ENCODE peak calls at places on chromosomes 1 and 21, in five cellular contexts. One of them, this sample, is unnamed.
A peak's percentile ranks its signal among the peaks of the same experiment; 100 is the strongest.

GRCh38 chr1:20093303-20093702 is 23.3 kb downstream of the PLA2G5 start:
- DNase-seq in IMR-90: no peak
- DNase-seq in neuronal stem cell: no peak
- DNase-seq in H9: no peak
- DNase-seq in mesenchymal stem cell: no peak
- DNase-seq in this sample: no peak

GRCh38 chr1:228150458-228151169 is 884 bp downstream of the GJC2 start:
- DNase-seq in IMR-90: peak; percentile 86
- DNase-seq in neuronal stem cell: no peak
- DNase-seq in H9: peak; percentile 24
- DNase-seq in mesenchymal stem cell: peak; percentile 11
- DNase-seq in this sample: no peak

GRCh38 chr1:31101147-31101502 is 35.6 kb upstream of the PUM1 start:
- DNase-seq in IMR-90: peak; percentile 67
- DNase-seq in neuronal stem cell: no peak
- DNase-seq in H9: no peak
- DNase-seq in mesenchymal stem cell: peak; percentile 86
- DNase-seq in this sample: no peak

GRCh38 chr1:2587071-2587859 is 688 bp downstream of the PRXL2B start:
- DNase-seq in IMR-90: peak; percentile 13
- DNase-seq in neuronal stem cell: peak; percentile 38
- DNase-seq in H9: no peak
- DNase-seq in mesenchymal stem cell: no peak
- DNase-seq in this sample: no peak

GRCh38 chr1:205279986-205280385 is 41.6 kb downstream of the NUAK2 start:
- DNase-seq in IMR-90: no peak
- DNase-seq in neuronal stem cell: no peak
- DNase-seq in H9: no peak
- DNase-seq in mesenchymal stem cell: no peak
- DNase-seq in this sample: no peak

GRCh38 chr1:239067058-239067457 is 319.3 kb upstream of the CHRM3 start:
- DNase-seq in IMR-90: no peak
- DNase-seq in neuronal stem cell: no peak
- DNase-seq in H9: no peak
- DNase-seq in mesenchymal stem cell: no peak
- DNase-seq in this sample: no peak

GRCh38 chr21:45155910-45156309 is 81.5 kb downstream of the ADARB1 start:
- DNase-seq in IMR-90: no peak
- DNase-seq in neuronal stem cell: no peak
- DNase-seq in H9: peak; percentile 12
- DNase-seq in mesenchymal stem cell: no peak
- DNase-seq in this sample: no peak

GRCh38 chr1:58844176-58844575 is 60.3 kb upstream of the JUN start:
- DNase-seq in IMR-90: peak; percentile 75
- DNase-seq in neuronal stem cell: no peak
- DNase-seq in H9: no peak
- DNase-seq in mesenchymal stem cell: no peak
- DNase-seq in this sample: no peak

GRCh38 chr1:206098242-206098919 is 18.8 kb downstream of the AVPR1B start:
- DNase-seq in IMR-90: no peak
- DNase-seq in neuronal stem cell: no peak
- DNase-seq in H9: no peak
- DNase-seq in mesenchymal stem cell: no peak
- DNase-seq in this sample: no peak

GRCh38 chr1:8202182-8202905 is 115.6 kb upstream of the SLC45A1 start:
- DNase-seq in IMR-90: peak; percentile 97
- DNase-seq in neuronal stem cell: no peak
- DNase-seq in H9: peak; percentile 61
- DNase-seq in mesenchymal stem cell: peak; percentile 72
- DNase-seq in this sample: peak; percentile 97

GRCh38 chr21:17454315-17455027 is 58.4 kb upstream of the CXADR start:
- DNase-seq in IMR-90: peak; percentile 92
- DNase-seq in neuronal stem cell: peak; percentile 90
- DNase-seq in H9: peak; percentile 92
- DNase-seq in mesenchymal stem cell: peak; percentile 97
- DNase-seq in this sample: peak; percentile 37

GRCh38 chr1:111904478-111905218 is 84.8 kb downstream of the KCND3 start:
- DNase-seq in IMR-90: peak; percentile 2
- DNase-seq in neuronal stem cell: peak; percentile 53
- DNase-seq in H9: peak; percentile 45
- DNase-seq in mesenchymal stem cell: no peak
- DNase-seq in this sample: no peak

GRCh38 chr1:91018006-91018405 is 3.8 kb downstream of the ZNF644 start:
- DNase-seq in IMR-90: no peak
- DNase-seq in neuronal stem cell: no peak
- DNase-seq in H9: no peak
- DNase-seq in mesenchymal stem cell: peak; percentile 26
- DNase-seq in this sample: no peak

GRCh38 chr21:17752171-17752570 is 67.0 kb downstream of the C21orf91 start:
- DNase-seq in IMR-90: no peak
- DNase-seq in neuronal stem cell: no peak
- DNase-seq in H9: no peak
- DNase-seq in mesenchymal stem cell: no peak
- DNase-seq in this sample: no peak

GRCh38 chr1:228065543-228066347 is 16.8 kb upstream of the ARF1 start:
- DNase-seq in IMR-90: no peak
- DNase-seq in neuronal stem cell: no peak
- DNase-seq in H9: no peak
- DNase-seq in mesenchymal stem cell: no peak
- DNase-seq in this sample: no peak

GRCh38 chr1:235841938-235842545 is 24.7 kb downstream of the LYST start:
- DNase-seq in IMR-90: no peak
- DNase-seq in neuronal stem cell: no peak
- DNase-seq in H9: no peak
- DNase-seq in mesenchymal stem cell: no peak
- DNase-seq in this sample: no peak

GRCh38 chr1:233240367-233240766 is 55.2 kb downstream of the PCNX2 start:
- DNase-seq in IMR-90: peak; percentile 39
- DNase-seq in neuronal stem cell: no peak
- DNase-seq in H9: no peak
- DNase-seq in mesenchymal stem cell: no peak
- DNase-seq in this sample: no peak

GRCh38 chr1:75548721-75549480 is 62.0 kb downstream of the SLC44A5 start:
- DNase-seq in IMR-90: no peak
- DNase-seq in neuronal stem cell: no peak
- DNase-seq in H9: no peak
- DNase-seq in mesenchymal stem cell: no peak
- DNase-seq in this sample: no peak

GRCh38 chr1:232627645-232628334 is 2.1 kb downstream of the SIPA1L2 start:
- DNase-seq in IMR-90: peak; percentile 52
- DNase-seq in neuronal stem cell: no peak
- DNase-seq in H9: peak; percentile 41
- DNase-seq in mesenchymal stem cell: peak; percentile 57
- DNase-seq in this sample: no peak

GRCh38 chr1:30645807-30646206 is 77.6 kb downstream of the MATN1 start:
- DNase-seq in IMR-90: peak; percentile 57
- DNase-seq in neuronal stem cell: no peak
- DNase-seq in H9: no peak
- DNase-seq in mesenchymal stem cell: no peak
- DNase-seq in this sample: no peak

GRCh38 chr1:62386351-62387121 is 50.3 kb upstream of the USP1 start:
- DNase-seq in IMR-90: no peak
- DNase-seq in neuronal stem cell: no peak
- DNase-seq in H9: no peak
- DNase-seq in mesenchymal stem cell: no peak
- DNase-seq in this sample: no peak

GRCh38 chr21:44712203-44713028 is 1.0 kb upstream of the TSPEAR start:
- DNase-seq in IMR-90: no peak
- DNase-seq in neuronal stem cell: no peak
- DNase-seq in H9: peak; percentile 31
- DNase-seq in mesenchymal stem cell: no peak
- DNase-seq in this sample: no peak

GRCh38 chr1:203475012-203475981 is at the start of gene PRELP:
- DNase-seq in IMR-90: peak; percentile 16
- DNase-seq in neuronal stem cell: no peak
- DNase-seq in H9: peak; percentile 87
- DNase-seq in mesenchymal stem cell: no peak
- DNase-seq in this sample: no peak

GRCh38 chr1:204260601-204261197 is 46.9 kb upstream of the GOLT1A start:
- DNase-seq in IMR-90: no peak
- DNase-seq in neuronal stem cell: no peak
- DNase-seq in H9: no peak
- DNase-seq in mesenchymal stem cell: peak; percentile 26
- DNase-seq in this sample: no peak

GRCh38 chr1:63205776-63206175 is 116.6 kb upstream of the FOXD3 start:
- DNase-seq in IMR-90: no peak
- DNase-seq in neuronal stem cell: no peak
- DNase-seq in H9: no peak
- DNase-seq in mesenchymal stem cell: no peak
- DNase-seq in this sample: no peak

GRCh38 chr1:156894001-156894400 is 483 bp downstream of the PEAR1 start:
- DNase-seq in IMR-90: no peak
- DNase-seq in neuronal stem cell: no peak
- DNase-seq in H9: no peak
- DNase-seq in mesenchymal stem cell: peak; percentile 52
- DNase-seq in this sample: no peak

GRCh38 chr1:5947071-5947821 is 45.0 kb downstream of the NPHP4 start:
- DNase-seq in IMR-90: no peak
- DNase-seq in neuronal stem cell: no peak
- DNase-seq in H9: peak; percentile 17
- DNase-seq in mesenchymal stem cell: no peak
- DNase-seq in this sample: no peak

GRCh38 chr1:63984257-63984626 is 210.4 kb downstream of the ROR1 start:
- DNase-seq in IMR-90: peak; percentile 22
- DNase-seq in neuronal stem cell: no peak
- DNase-seq in H9: no peak
- DNase-seq in mesenchymal stem cell: peak; percentile 63
- DNase-seq in this sample: no peak

GRCh38 chr1:89454845-89455521 is 69.6 kb upstream of the LRRC8B start:
- DNase-seq in IMR-90: peak; percentile 44
- DNase-seq in neuronal stem cell: peak; percentile 36
- DNase-seq in H9: no peak
- DNase-seq in mesenchymal stem cell: peak; percentile 58
- DNase-seq in this sample: peak; percentile 52

GRCh38 chr1:95207223-95207935 is 26.6 kb upstream of the RWDD3 start:
- DNase-seq in IMR-90: no peak
- DNase-seq in neuronal stem cell: no peak
- DNase-seq in H9: no peak
- DNase-seq in mesenchymal stem cell: no peak
- DNase-seq in this sample: no peak

GRCh38 chr21:45550552-45551210 is 8.4 kb upstream of the SLC19A1 start:
- DNase-seq in IMR-90: no peak
- DNase-seq in neuronal stem cell: no peak
- DNase-seq in H9: peak; percentile 39
- DNase-seq in mesenchymal stem cell: no peak
- DNase-seq in this sample: no peak

GRCh38 chr1:62810420-62811274 is 26.7 kb downstream of the ATG4C start:
- DNase-seq in IMR-90: no peak
- DNase-seq in neuronal stem cell: no peak
- DNase-seq in H9: no peak
- DNase-seq in mesenchymal stem cell: no peak
- DNase-seq in this sample: no peak

GRCh38 chr1:15975358-15975804 is 520 bp downstream of the ZBTB17 start:
- DNase-seq in IMR-90: peak; percentile 58
- DNase-seq in neuronal stem cell: no peak
- DNase-seq in H9: peak; percentile 74
- DNase-seq in mesenchymal stem cell: peak; percentile 73
- DNase-seq in this sample: peak; percentile 39
- H3K14ac ChIP-seq in IMR-90: peak overlapping the region; percentile 64
- H3K14ac ChIP-seq in neuronal stem cell: peak overlapping the region; percentile 77
- H3K14ac ChIP-seq in H9: no peak overlapping the region
- H3K14ac ChIP-seq in mesenchymal stem cell: peak overlapping the region; percentile 47
- H3K14ac ChIP-seq in this sample: peak overlapping the region; percentile 32

GRCh38 chr1:223095870-223096269 is 47.2 kb downstream of the TLR5 start:
- DNase-seq in IMR-90: no peak
- DNase-seq in neuronal stem cell: no peak
- DNase-seq in H9: no peak
- DNase-seq in mesenchymal stem cell: no peak
- DNase-seq in this sample: no peak
- H3K18ac ChIP-seq in IMR-90: no peak overlapping the region
- H3K18ac ChIP-seq in neuronal stem cell: no peak overlapping the region
- H3K18ac ChIP-seq in H9: no peak overlapping the region
- H3K18ac ChIP-seq in mesenchymal stem cell: no peak overlapping the region
- H3K18ac ChIP-seq in this sample: no peak overlapping the region

DNA sequence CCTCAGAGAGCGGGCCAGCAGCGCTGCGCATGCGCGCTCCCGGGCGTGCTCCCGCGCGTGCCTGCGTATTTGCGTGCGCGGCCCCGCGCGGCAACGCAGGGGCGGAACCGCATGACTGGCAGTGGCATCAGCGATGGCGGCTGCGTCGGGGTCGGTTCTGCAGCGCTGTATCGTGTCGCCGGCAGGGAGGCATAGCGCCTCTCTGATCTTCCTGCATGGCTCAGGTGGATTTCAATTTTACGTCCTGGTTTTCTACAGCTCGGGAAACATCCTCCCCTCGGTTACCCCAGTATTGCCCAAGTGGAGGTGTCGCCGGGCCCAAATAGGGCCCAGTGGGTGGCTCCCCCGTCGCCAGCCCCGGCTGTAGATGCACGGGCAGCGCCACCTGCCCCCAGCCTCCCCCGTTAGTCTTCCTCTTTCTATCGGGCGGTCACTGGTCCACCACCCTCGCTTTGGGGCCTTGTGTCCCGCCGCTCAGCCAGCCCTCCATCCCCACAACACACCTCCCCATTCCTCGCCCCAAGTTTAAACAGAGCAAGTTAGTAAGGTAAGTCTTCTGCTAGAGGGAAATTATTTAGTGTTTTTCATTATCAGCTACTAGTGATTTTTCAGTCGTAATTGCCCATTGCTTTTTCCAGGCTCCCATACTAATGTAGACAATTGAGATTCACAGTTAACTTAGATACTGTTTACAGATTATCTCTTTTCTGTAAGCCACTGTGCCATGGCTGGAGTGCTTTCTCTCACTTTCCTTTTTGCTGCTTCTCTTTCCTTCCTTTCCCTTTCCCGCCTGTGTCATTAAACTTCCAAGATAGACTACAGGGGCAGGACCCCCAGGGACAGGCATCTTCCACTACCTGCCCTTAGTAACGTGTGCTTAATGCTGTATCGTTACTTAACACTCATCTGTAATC is at the start of gene LYPLAL1:
- DNase-seq in IMR-90: peak; percentile 89
- DNase-seq in neuronal stem cell: peak; percentile 79
- DNase-seq in H9: peak; percentile 87
- DNase-seq in mesenchymal stem cell: peak; percentile 83
- DNase-seq in this sample: peak; percentile 94
- H3K14ac ChIP-seq in IMR-90: peak within 1 kb of the TSS; percentile 97
- H3K14ac ChIP-seq in neuronal stem cell: peak within 1 kb of the TSS; percentile 47
- H3K14ac ChIP-seq in H9: peak within 1 kb of the TSS; percentile 84
- H3K14ac ChIP-seq in mesenchymal stem cell: peak within 1 kb of the TSS; percentile 78
- H3K14ac ChIP-seq in this sample: peak within 1 kb of the TSS; percentile 25

GRCh38 chr1:22413799-22414198 is 37.9 kb upstream of the ZBTB40 start:
- DNase-seq in IMR-90: no peak
- DNase-seq in neuronal stem cell: no peak
- DNase-seq in H9: no peak
- DNase-seq in mesenchymal stem cell: no peak
- DNase-seq in this sample: no peak
- H3K18ac ChIP-seq in IMR-90: no peak overlapping the region
- H3K18ac ChIP-seq in neuronal stem cell: no peak overlapping the region
- H3K18ac ChIP-seq in H9: no peak overlapping the region
- H3K18ac ChIP-seq in mesenchymal stem cell: no peak overlapping the region
- H3K18ac ChIP-seq in this sample: no peak overlapping the region